ENCODE peak calls at places on chromosomes 4 and X, in five cellular contexts. One of them, this sample, is unnamed.

GRCh38 chrX:150587585-150588503 is 19.4 kb downstream of the MTM1 start:
- DNase-seq in ovary: peak; percentile 39
- DNase-seq in psoas muscle: no peak
- DNase-seq in RWPE1: no peak
- DNase-seq in A549: peak; percentile 22
- DNase-seq in this sample: no peak

GRCh38 chrX:2967998-2968909 is 38.1 kb upstream of the ARSH start:
- DNase-seq in A549: no peak
- DNase-seq in RWPE1: peak; percentile 1
- DNase-seq in ovary: no peak
- DNase-seq in psoas muscle: no peak
- DNase-seq in this sample: no peak

GRCh38 chr4:10161840-10162239 is 45.2 kb upstream of the WDR1 start:
- DNase-seq in A549: no peak
- DNase-seq in RWPE1: no peak
- DNase-seq in psoas muscle: no peak
- DNase-seq in ovary: no peak
- DNase-seq in this sample: no peak

GRCh38 chr4:111269439-111269838 is 646.6 kb upstream of the PITX2 start:
- DNase-seq in ovary: no peak
- DNase-seq in RWPE1: no peak
- DNase-seq in A549: no peak
- DNase-seq in psoas muscle: no peak
- DNase-seq in this sample: no peak

GRCh38 chr4:86961605-86962295 is 26.9 kb downstream of the AFF1 start:
- DNase-seq in ovary: no peak
- DNase-seq in RWPE1: no peak
- DNase-seq in A549: peak; percentile 11
- DNase-seq in psoas muscle: no peak
- DNase-seq in this sample: no peak

GRCh38 chr4:112230879-112231778 is 458 bp upstream of the AP1AR start:
- DNase-seq in RWPE1: peak; percentile 96
- DNase-seq in ovary: peak; percentile 98
- DNase-seq in A549: peak; percentile 96
- DNase-seq in psoas muscle: peak; percentile 99
- DNase-seq in this sample: peak; percentile 98

GRCh38 chr4:79290376-79290775 is 35.5 kb downstream of the NAA11 start:
- DNase-seq in psoas muscle: no peak
- DNase-seq in A549: no peak
- DNase-seq in ovary: no peak
- DNase-seq in RWPE1: no peak
- DNase-seq in this sample: no peak

GRCh38 chr4:10034136-10034535 is 12.8 kb upstream of the SLC2A9 start:
- DNase-seq in ovary: no peak
- DNase-seq in RWPE1: no peak
- DNase-seq in A549: no peak
- DNase-seq in psoas muscle: no peak
- DNase-seq in this sample: no peak

GRCh38 chr4:74087481-74087880 is 11.5 kb downstream of the CXCL2 start:
- DNase-seq in A549: no peak
- DNase-seq in RWPE1: no peak
- DNase-seq in ovary: no peak
- DNase-seq in psoas muscle: no peak
- DNase-seq in this sample: no peak

GRCh38 chrX:10099411-10099810 is 57.4 kb upstream of the CLCN4 start:
- DNase-seq in ovary: no peak
- DNase-seq in psoas muscle: no peak
- DNase-seq in RWPE1: no peak
- DNase-seq in A549: no peak
- DNase-seq in this sample: no peak
- H3K27ac ChIP-seq in ovary: peak overlapping the region; percentile 61
- H3K27ac ChIP-seq in psoas muscle: no peak overlapping the region
- H3K27ac ChIP-seq in RWPE1: no peak overlapping the region
- H3K27ac ChIP-seq in A549: no peak overlapping the region
- H3K27ac ChIP-seq in this sample: no peak overlapping the region

GRCh38 chr4:56757821-56758400 is 63.6 kb downstream of the SPINK2 start:
- DNase-seq in RWPE1: peak; percentile 83
- DNase-seq in A549: peak; percentile 57
- DNase-seq in ovary: peak; percentile 21
- DNase-seq in psoas muscle: no peak
- DNase-seq in this sample: peak; percentile 71

GRCh38 chr4:56755901-56756300 is 65.6 kb downstream of the SPINK2 start:
- DNase-seq in psoas muscle: no peak
- DNase-seq in A549: no peak
- DNase-seq in RWPE1: no peak
- DNase-seq in ovary: no peak
- DNase-seq in this sample: no peak

GRCh38 chr4:56760194-56760593 is 61.3 kb downstream of the SPINK2 start:
- DNase-seq in RWPE1: no peak
- DNase-seq in A549: no peak
- DNase-seq in ovary: no peak
- DNase-seq in psoas muscle: no peak
- DNase-seq in this sample: no peak

GRCh38 chr4:56752985-56753384 is 68.5 kb downstream of the SPINK2 start:
- DNase-seq in ovary: no peak
- DNase-seq in psoas muscle: no peak
- DNase-seq in RWPE1: no peak
- DNase-seq in A549: no peak
- DNase-seq in this sample: no peak

GRCh38 chr4:56757270-56757746 is 64.2 kb downstream of the SPINK2 start:
- DNase-seq in RWPE1: peak; percentile 49
- DNase-seq in psoas muscle: no peak
- DNase-seq in ovary: no peak
- DNase-seq in A549: no peak
- DNase-seq in this sample: no peak
- TF ChIP-seq CTCF in RWPE1: no peak
- TF ChIP-seq CTCF in psoas muscle: no peak
- TF ChIP-seq CTCF in ovary: no peak
- TF ChIP-seq CTCF in A549: no peak
- TF ChIP-seq CTCF in this sample: no peak

DNA sequence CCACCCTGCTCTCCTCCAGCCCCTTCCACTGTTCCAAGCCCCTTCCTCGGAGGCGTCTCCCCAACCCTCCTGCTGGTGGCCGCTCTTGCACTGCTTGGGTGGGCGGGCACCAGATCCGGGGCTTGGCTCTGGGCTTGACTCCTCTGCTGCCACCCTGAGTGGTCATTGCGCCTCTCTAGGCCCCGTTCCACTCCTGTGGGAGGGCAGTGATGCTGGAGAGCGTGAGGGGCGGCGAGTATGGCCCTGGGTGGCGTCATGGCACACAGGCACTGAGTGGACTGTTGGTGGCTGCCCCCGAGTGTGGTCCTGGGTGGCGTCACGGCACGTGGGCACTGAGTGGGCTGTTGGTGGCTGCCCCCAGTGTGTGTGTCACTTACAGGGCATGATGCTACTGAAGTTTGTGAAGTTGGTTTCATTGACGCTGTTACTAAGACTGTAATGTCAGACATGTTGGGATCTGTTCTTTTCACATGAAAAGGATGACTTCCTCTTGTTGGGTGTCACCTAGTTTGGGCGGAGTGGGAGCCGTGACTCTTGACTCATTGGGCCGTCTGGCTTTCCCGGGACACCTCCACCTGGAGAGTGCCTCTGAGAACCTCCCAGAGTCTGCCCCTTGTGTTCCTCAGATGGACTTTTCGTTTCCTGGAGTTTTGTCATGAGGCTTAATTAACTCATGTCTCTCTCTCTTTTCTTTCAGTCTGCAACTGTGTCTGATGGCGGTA is 55.9 kb upstream of the HGFAC start:
- DNase-seq in RWPE1: peak; percentile 36
- DNase-seq in ovary: no peak
- DNase-seq in A549: no peak
- DNase-seq in psoas muscle: no peak
- DNase-seq in this sample: no peak
- H3K27ac ChIP-seq in RWPE1: peak overlapping the region; percentile 99
- H3K27ac ChIP-seq in ovary: no peak overlapping the region
- H3K27ac ChIP-seq in A549: no peak overlapping the region
- H3K27ac ChIP-seq in psoas muscle: no peak overlapping the region
- H3K27ac ChIP-seq in this sample: no peak overlapping the region

GRCh38 chrX:13778916-13779315 is 38.0 kb downstream of the GPM6B start:
- DNase-seq in psoas muscle: no peak
- DNase-seq in RWPE1: peak; percentile 3
- DNase-seq in ovary: no peak
- DNase-seq in A549: no peak
- DNase-seq in this sample: no peak
- TF ChIP-seq CTCF in psoas muscle: no peak
- TF ChIP-seq CTCF in RWPE1: no peak
- TF ChIP-seq CTCF in ovary: no peak
- TF ChIP-seq CTCF in A549: no peak
- TF ChIP-seq CTCF in this sample: no peak

GRCh38 chr4:27001398-27002164 is 140.9 kb downstream of the STIM2 start:
- DNase-seq in ovary: no peak
- DNase-seq in psoas muscle: no peak
- DNase-seq in A549: no peak
- DNase-seq in RWPE1: no peak
- DNase-seq in this sample: no peak
- H3K27ac ChIP-seq in ovary: no peak overlapping the region
- H3K27ac ChIP-seq in psoas muscle: no peak overlapping the region
- H3K27ac ChIP-seq in A549: no peak overlapping the region
- H3K27ac ChIP-seq in RWPE1: no peak overlapping the region
- H3K27ac ChIP-seq in this sample: no peak overlapping the region

GRCh38 chr4:67700874-67701850 is at the start of gene UBA6:
- DNase-seq in psoas muscle: peak; percentile 98
- DNase-seq in RWPE1: peak; percentile 97
- DNase-seq in ovary: peak; percentile 95
- DNase-seq in A549: peak; percentile 95
- DNase-seq in this sample: peak; percentile 97
- TF ChIP-seq CTCF in psoas muscle: peak; percentile 36
- TF ChIP-seq CTCF in RWPE1: peak; percentile 43
- TF ChIP-seq CTCF in ovary: peak; percentile 33
- TF ChIP-seq CTCF in A549: peak; percentile 49
- TF ChIP-seq CTCF in this sample: peak; percentile 26

DNA sequence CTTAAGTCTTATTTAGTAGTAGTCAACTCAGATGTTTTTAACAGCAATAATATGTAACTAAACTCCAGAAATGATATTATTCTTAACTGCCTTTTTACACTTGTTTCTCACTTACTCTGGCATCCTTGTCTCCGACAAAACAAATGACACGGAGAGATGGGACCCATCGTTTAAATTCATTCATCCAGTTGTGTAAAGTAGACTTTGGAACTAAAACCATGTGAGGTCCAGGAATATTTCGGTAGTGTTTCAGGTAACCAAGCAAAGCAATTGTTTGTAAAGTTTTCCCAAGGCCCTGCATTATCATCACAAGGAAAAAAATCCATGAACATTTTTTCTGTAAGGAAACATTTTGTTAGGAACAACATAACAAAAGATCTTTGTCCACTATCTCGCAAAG is 11.6 kb downstream of the SMARCA1 start:
- DNase-seq in ovary: no peak
- DNase-seq in RWPE1: no peak
- DNase-seq in psoas muscle: no peak
- DNase-seq in A549: no peak
- DNase-seq in this sample: no peak
- H3K27ac ChIP-seq in ovary: no peak overlapping the region
- H3K27ac ChIP-seq in RWPE1: no peak overlapping the region
- H3K27ac ChIP-seq in psoas muscle: no peak overlapping the region
- H3K27ac ChIP-seq in A549: no peak overlapping the region
- H3K27ac ChIP-seq in this sample: no peak overlapping the region

DNA sequence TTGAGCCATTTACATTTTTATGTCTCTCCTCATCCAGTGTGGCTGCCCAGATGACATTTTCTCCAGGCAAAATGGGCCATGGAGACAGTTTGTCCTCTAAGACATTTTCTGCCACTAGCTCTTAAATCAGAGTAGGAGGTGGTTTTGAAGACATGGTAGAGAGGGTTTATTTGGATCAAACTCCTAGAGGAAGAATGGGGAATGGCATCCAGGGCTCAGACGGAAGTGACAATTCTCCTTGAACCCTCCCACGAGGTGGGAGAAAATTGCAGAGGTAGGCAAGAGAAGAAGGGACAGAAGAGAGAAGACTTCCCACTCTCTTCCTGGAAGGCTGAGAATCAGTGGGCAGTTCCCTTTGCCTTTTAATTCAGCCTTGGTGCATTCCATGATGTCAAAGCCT is 194.0 kb downstream of the SMIM20 start:
- DNase-seq in psoas muscle: no peak
- DNase-seq in RWPE1: no peak
- DNase-seq in ovary: no peak
- DNase-seq in A549: no peak
- DNase-seq in this sample: no peak
- TF ChIP-seq CTCF in psoas muscle: no peak
- TF ChIP-seq CTCF in RWPE1: no peak
- TF ChIP-seq CTCF in ovary: no peak
- TF ChIP-seq CTCF in A549: no peak
- TF ChIP-seq CTCF in this sample: no peak

GRCh38 chr4:165198329-165198728 is 9.0 kb upstream of the KLHL2 start:
- DNase-seq in RWPE1: no peak
- DNase-seq in psoas muscle: no peak
- DNase-seq in ovary: no peak
- DNase-seq in A549: no peak
- DNase-seq in this sample: no peak
- H3K27ac ChIP-seq in RWPE1: no peak overlapping the region
- H3K27ac ChIP-seq in psoas muscle: no peak overlapping the region
- H3K27ac ChIP-seq in ovary: no peak overlapping the region
- H3K27ac ChIP-seq in A549: no peak overlapping the region
- H3K27ac ChIP-seq in this sample: no peak overlapping the region

This sample was measured in lung.